ENCODE peak calls at places on chromosome 1, in five cellular contexts. One of them, this sample, is unnamed.

GRCh38 chr1:186566140-186566850 is 105.4 kb upstream of the PDC start:
- DNase-seq in fibroblast of pulmonary artery: peak
- DNase-seq in IMR-90: peak
- DNase-seq in tibial nerve: no peak
- DNase-seq in endodermal cell: no peak
- DNase-seq in this sample: no peak

GRCh38 chr1:161260939-161261858 is 2.7 kb downstream of the PCP4L1 start:
- DNase-seq in fibroblast of pulmonary artery: no peak
- DNase-seq in IMR-90: no peak
- DNase-seq in tibial nerve: no peak
- DNase-seq in endodermal cell: no peak
- DNase-seq in this sample: no peak

GRCh38 chr1:160428655-160429054 is 28.3 kb downstream of the VANGL2 start:
- DNase-seq in fibroblast of pulmonary artery: peak
- DNase-seq in IMR-90: peak
- DNase-seq in tibial nerve: peak
- DNase-seq in endodermal cell: peak
- DNase-seq in this sample: peak

GRCh38 chr1:72623299-72623708 is 341.0 kb upstream of the NEGR1 start:
- DNase-seq in fibroblast of pulmonary artery: peak
- DNase-seq in IMR-90: peak
- DNase-seq in tibial nerve: no peak
- DNase-seq in endodermal cell: peak
- DNase-seq in this sample: peak

GRCh38 chr1:84944767-84945486 is 51.9 kb upstream of the LPAR3 start:
- DNase-seq in fibroblast of pulmonary artery: peak
- DNase-seq in IMR-90: peak
- DNase-seq in tibial nerve: peak
- DNase-seq in endodermal cell: peak
- DNase-seq in this sample: no peak

GRCh38 chr1:33131191-33131590 is 50.2 kb downstream of the AZIN2 start:
- DNase-seq in fibroblast of pulmonary artery: no peak
- DNase-seq in IMR-90: no peak
- DNase-seq in tibial nerve: no peak
- DNase-seq in endodermal cell: no peak
- DNase-seq in this sample: no peak

GRCh38 chr1:200029035-200029623 is 1.6 kb downstream of the NR5A2 start:
- DNase-seq in fibroblast of pulmonary artery: no peak
- DNase-seq in IMR-90: peak
- DNase-seq in tibial nerve: no peak
- DNase-seq in endodermal cell: peak
- DNase-seq in this sample: peak

GRCh38 chr1:203954788-203955552 is 93.6 kb downstream of the SNRPE start:
- DNase-seq in fibroblast of pulmonary artery: peak
- DNase-seq in IMR-90: no peak
- DNase-seq in tibial nerve: no peak
- DNase-seq in endodermal cell: no peak
- DNase-seq in this sample: peak

GRCh38 chr1:54973205-54973921 is 7.1 kb upstream of the TMEM61 start:
- DNase-seq in fibroblast of pulmonary artery: peak
- DNase-seq in IMR-90: peak
- DNase-seq in tibial nerve: peak
- DNase-seq in endodermal cell: peak
- DNase-seq in this sample: peak

GRCh38 chr1:15408890-15409399 is 743 bp upstream of the EFHD2 start:
- DNase-seq in fibroblast of pulmonary artery: no peak
- DNase-seq in IMR-90: no peak
- DNase-seq in tibial nerve: no peak
- DNase-seq in endodermal cell: peak
- DNase-seq in this sample: no peak
- H3K4me3 ChIP-seq in fibroblast of pulmonary artery: peak
- H3K4me3 ChIP-seq in IMR-90: peak
- H3K4me3 ChIP-seq in tibial nerve: peak
- H3K4me3 ChIP-seq in endodermal cell: peak
- H3K4me3 ChIP-seq in this sample: peak

DNA sequence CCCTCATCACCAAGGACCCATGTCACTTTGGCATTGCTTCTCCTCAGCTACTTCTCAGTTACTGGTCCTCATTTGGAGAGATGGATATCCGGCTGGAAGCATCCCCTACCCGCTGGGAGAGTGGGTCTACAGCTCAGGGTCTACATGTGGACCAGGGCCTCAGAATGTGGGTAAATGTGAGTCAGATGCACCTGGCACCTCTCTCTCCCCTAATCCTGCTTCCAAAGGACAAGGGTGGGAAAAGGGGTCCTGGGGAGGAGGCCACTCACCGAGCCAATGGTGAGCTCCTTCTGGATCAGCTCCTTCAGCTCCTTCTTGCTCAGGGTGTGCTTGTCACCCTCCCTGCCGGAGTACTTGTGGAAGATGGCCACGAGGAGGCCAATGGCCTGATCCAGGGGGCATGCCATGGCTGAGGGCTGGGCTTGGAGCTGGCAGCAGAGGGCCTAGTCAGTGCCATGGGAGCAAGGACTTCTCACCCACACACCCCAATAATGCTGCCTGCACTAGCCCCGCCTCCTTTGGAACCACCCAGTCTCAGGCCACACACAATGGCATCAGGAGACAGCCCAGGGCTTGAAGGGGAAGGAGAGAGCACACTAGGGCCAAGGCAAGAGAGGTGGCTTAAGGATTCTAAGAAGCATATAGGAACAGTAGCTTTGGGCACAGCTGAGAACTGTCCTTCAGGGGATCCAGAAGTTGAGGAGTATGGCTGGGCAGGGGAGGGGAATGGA is 693 bp downstream of the S100A6 start:
- DNase-seq in fibroblast of pulmonary artery: no peak
- DNase-seq in IMR-90: no peak
- DNase-seq in tibial nerve: peak
- DNase-seq in endodermal cell: peak
- DNase-seq in this sample: peak
- H3K4me3 ChIP-seq in fibroblast of pulmonary artery: peak
- H3K4me3 ChIP-seq in IMR-90: peak
- H3K4me3 ChIP-seq in tibial nerve: peak
- H3K4me3 ChIP-seq in endodermal cell: no peak
- H3K4me3 ChIP-seq in this sample: peak

DNA sequence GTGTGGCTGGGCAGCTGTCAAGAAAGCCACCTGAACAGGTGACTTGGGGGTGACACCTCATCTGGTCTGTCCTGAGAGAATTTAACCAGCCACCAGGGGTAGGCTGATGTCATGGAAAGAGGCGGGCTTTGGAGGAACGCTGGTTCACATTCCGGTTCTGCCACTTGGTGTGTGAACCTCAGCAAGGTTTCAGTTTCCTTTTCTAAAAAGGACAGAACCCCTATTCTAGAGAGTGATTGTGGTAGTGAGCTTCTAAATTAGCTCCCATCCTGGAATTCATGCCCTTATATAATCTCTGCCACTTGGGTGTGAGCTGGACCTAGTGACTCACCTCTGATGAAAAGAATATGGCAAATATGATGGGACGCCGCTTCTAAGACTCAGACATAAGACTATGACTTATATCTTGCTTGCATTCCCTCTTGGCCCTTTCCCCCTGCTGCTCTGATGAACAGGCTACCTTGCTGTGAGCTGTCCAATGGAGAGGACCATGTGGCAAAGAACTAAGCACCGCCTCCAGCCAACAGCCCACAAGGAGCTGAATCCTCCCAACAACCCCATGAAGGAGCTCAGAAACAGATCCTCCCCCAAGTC is 332.1 kb downstream of the RRAGC start:
- DNase-seq in fibroblast of pulmonary artery: no peak
- DNase-seq in IMR-90: no peak
- DNase-seq in tibial nerve: no peak
- DNase-seq in endodermal cell: no peak
- DNase-seq in this sample: no peak
- H3K4me3 ChIP-seq in fibroblast of pulmonary artery: no peak
- H3K4me3 ChIP-seq in IMR-90: no peak
- H3K4me3 ChIP-seq in tibial nerve: no peak
- H3K4me3 ChIP-seq in endodermal cell: no peak
- H3K4me3 ChIP-seq in this sample: no peak

GRCh38 chr1:27569088-27569459 is 34.9 kb downstream of the AHDC1 start:
- DNase-seq in fibroblast of pulmonary artery: no peak
- DNase-seq in IMR-90: no peak
- DNase-seq in tibial nerve: no peak
- DNase-seq in endodermal cell: no peak
- DNase-seq in this sample: peak
- H3K4me3 ChIP-seq in fibroblast of pulmonary artery: no peak
- H3K4me3 ChIP-seq in IMR-90: no peak
- H3K4me3 ChIP-seq in tibial nerve: peak
- H3K4me3 ChIP-seq in endodermal cell: no peak
- H3K4me3 ChIP-seq in this sample: peak

DNA sequence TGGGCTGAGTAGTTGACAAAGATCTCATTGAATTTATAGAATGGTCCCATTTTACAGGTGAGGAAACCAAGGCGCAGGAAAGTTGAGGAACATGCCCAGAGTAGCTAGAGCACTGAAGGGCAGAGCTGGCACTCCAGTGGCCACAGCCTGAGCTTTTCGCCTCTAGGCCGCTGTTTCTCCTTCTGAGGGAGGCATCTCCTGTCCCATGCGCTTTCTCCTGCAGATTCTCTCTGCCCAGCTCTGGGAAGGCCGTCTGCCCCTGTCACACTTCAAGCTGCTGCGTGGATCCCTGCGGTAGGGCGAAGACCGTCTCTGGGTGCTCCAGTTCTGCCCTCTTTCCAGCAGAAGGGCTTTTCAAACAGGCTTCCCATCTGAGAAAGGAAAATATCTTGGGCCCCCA is 159.9 kb downstream of the ACTL8 start:
- DNase-seq in fibroblast of pulmonary artery: no peak
- DNase-seq in IMR-90: no peak
- DNase-seq in tibial nerve: no peak
- DNase-seq in endodermal cell: peak
- DNase-seq in this sample: no peak
- H3K4me3 ChIP-seq in fibroblast of pulmonary artery: no peak
- H3K4me3 ChIP-seq in IMR-90: no peak
- H3K4me3 ChIP-seq in tibial nerve: no peak
- H3K4me3 ChIP-seq in endodermal cell: no peak
- H3K4me3 ChIP-seq in this sample: no peak

GRCh38 chr1:86388777-86389176 is 7.3 kb downstream of the ODF2L start:
- DNase-seq in fibroblast of pulmonary artery: peak
- DNase-seq in IMR-90: no peak
- DNase-seq in tibial nerve: no peak
- DNase-seq in endodermal cell: no peak
- DNase-seq in this sample: no peak

GRCh38 chr1:86395771-86396502 is at the start of gene ODF2L:
- DNase-seq in fibroblast of pulmonary artery: peak
- DNase-seq in IMR-90: peak
- DNase-seq in tibial nerve: peak
- DNase-seq in endodermal cell: peak
- DNase-seq in this sample: peak

GRCh38 chr1:86389315-86389714 is 6.8 kb downstream of the ODF2L start:
- DNase-seq in fibroblast of pulmonary artery: no peak
- DNase-seq in IMR-90: no peak
- DNase-seq in tibial nerve: no peak
- DNase-seq in endodermal cell: no peak
- DNase-seq in this sample: no peak

GRCh38 chr1:86396503-86396900 is 379 bp upstream of the ODF2L start:
- DNase-seq in fibroblast of pulmonary artery: no peak
- DNase-seq in IMR-90: no peak
- DNase-seq in tibial nerve: no peak
- DNase-seq in endodermal cell: no peak
- DNase-seq in this sample: no peak

DNA sequence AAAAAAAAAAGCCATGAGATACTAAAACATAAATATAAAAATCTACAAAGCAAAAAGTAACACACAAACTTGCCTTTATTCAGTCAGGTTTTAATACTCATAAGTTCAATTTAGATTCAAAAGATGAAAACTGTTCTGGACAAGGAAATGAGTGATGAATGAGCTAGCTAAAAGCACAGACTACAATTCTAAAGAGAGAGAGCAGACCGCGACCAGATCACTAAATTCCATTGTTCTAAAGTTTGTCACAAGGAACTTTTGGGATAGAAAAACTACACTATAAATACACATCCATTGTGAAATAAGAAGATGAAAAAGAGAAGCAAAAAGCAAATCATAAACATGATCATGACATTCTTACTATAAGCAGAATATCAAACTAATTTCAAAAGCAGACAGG is 1.7 kb downstream of the ODF2L start:
- DNase-seq in fibroblast of pulmonary artery: peak
- DNase-seq in IMR-90: peak
- DNase-seq in tibial nerve: no peak
- DNase-seq in endodermal cell: no peak
- DNase-seq in this sample: no peak
- H3K4me3 ChIP-seq in fibroblast of pulmonary artery: peak
- H3K4me3 ChIP-seq in IMR-90: no peak
- H3K4me3 ChIP-seq in tibial nerve: no peak
- H3K4me3 ChIP-seq in endodermal cell: peak
- H3K4me3 ChIP-seq in this sample: peak

GRCh38 chr1:50329332-50329932 is 93.8 kb downstream of the DMRTA2 start:
- DNase-seq in fibroblast of pulmonary artery: no peak
- DNase-seq in IMR-90: no peak
- DNase-seq in tibial nerve: no peak
- DNase-seq in endodermal cell: peak
- DNase-seq in this sample: no peak

GRCh38 chr1:50333595-50333974 is 89.7 kb downstream of the DMRTA2 start:
- DNase-seq in fibroblast of pulmonary artery: peak
- DNase-seq in IMR-90: peak
- DNase-seq in tibial nerve: no peak
- DNase-seq in endodermal cell: peak
- DNase-seq in this sample: peak

GRCh38 chr1:50332941-50333594 is 90.2 kb downstream of the DMRTA2 start:
- DNase-seq in fibroblast of pulmonary artery: peak
- DNase-seq in IMR-90: peak
- DNase-seq in tibial nerve: peak
- DNase-seq in endodermal cell: peak
- DNase-seq in this sample: peak

GRCh38 chr1:50326026-50326425 is 97.2 kb downstream of the DMRTA2 start:
- DNase-seq in fibroblast of pulmonary artery: no peak
- DNase-seq in IMR-90: no peak
- DNase-seq in tibial nerve: no peak
- DNase-seq in endodermal cell: no peak
- DNase-seq in this sample: no peak

GRCh38 chr1:50328552-50328951 is 94.7 kb downstream of the DMRTA2 start:
- DNase-seq in fibroblast of pulmonary artery: no peak
- DNase-seq in IMR-90: no peak
- DNase-seq in tibial nerve: no peak
- DNase-seq in endodermal cell: no peak
- DNase-seq in this sample: no peak
- H3K4me3 ChIP-seq in fibroblast of pulmonary artery: no peak
- H3K4me3 ChIP-seq in IMR-90: no peak
- H3K4me3 ChIP-seq in tibial nerve: no peak
- H3K4me3 ChIP-seq in endodermal cell: no peak
- H3K4me3 ChIP-seq in this sample: no peak

DNA sequence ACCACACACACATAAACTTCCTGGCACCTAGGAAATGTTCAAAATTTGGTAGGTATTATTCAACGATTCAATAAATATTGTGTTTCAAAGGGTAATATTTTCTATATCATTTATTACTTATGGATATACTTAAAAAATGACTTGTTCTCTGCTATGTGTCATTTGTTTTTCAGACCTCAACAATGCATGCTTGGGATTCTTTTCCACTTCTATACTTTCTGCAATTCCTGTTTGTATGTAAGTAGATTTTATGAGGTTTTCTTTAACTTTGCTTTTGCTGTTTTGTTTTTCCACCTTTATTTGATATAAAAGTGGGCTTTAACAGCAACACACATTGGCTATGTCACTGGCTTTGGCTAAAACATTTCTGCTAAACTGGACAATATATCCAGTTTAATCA is 3.5 kb downstream of the CEP170 start:
- DNase-seq in fibroblast of pulmonary artery: peak
- DNase-seq in IMR-90: no peak
- DNase-seq in tibial nerve: no peak
- DNase-seq in endodermal cell: no peak
- DNase-seq in this sample: no peak
- H3K4me3 ChIP-seq in fibroblast of pulmonary artery: peak
- H3K4me3 ChIP-seq in IMR-90: no peak
- H3K4me3 ChIP-seq in tibial nerve: no peak
- H3K4me3 ChIP-seq in endodermal cell: peak
- H3K4me3 ChIP-seq in this sample: peak